ENCODE peak calls at places on chromosomes 5 and 9, in eight cellular contexts. Z is NCI-H2171 treated with DMSO at 0.1 percent for 48 hours; I is NCI-H2081; E is pons; O is C1 segment of cervical spinal cord; N is HT1080; A is activated naive CD8-positive, alpha-beta T cell treated with anti-CD3 and anti-CD28 coated beads, Interleukin-2, amount 10 ng/mL, durations not matched to agents 7 days and 5 days; T is left ventricle myocardium inferior. W is an unnamed sample.

GRCh38 chr5:17794201-17794600 is 159.9 kb downstream of the TAF11L14 start:
- DNase-seq in Z (no peak), I (no peak), E (no peak), O (no peak), N (no peak), A (no peak), T (no peak), W (no peak)

GRCh38 chr5:103624748-103625147 is 62.2 kb upstream of the NUDT12 start:
- DNase-seq in Z (no peak), I (no peak), E (no peak), O (no peak), N (peak; percentile 59), A (no peak), T (no peak), W (no peak)

GRCh38 chr5:161703528-161703927 is 18.0 kb downstream of the GABRA6 start:
- DNase-seq in Z (no peak), I (no peak), E (no peak), O (no peak), N (no peak), A (no peak), T (no peak), W (no peak)

GRCh38 chr9:31908158-31908890 is 476.1 kb upstream of the ACO1 start:
- DNase-seq in Z (no peak), I (peak; percentile 24), E (no peak), O (no peak), N (peak; percentile 73), A (no peak), T (no peak), W (no peak)

GRCh38 chr5:32001284-32001683 is 172.8 kb downstream of the GOLPH3 start:
- DNase-seq in Z (no peak), I (no peak), E (no peak), O (no peak), N (no peak), A (no peak), T (no peak), W (no peak)

GRCh38 chr5:1437452-1437851 is 7.8 kb downstream of the SLC6A3 start:
- DNase-seq in Z (peak; percentile 89), I (no peak), E (no peak), O (no peak), N (peak; percentile 77), A (peak; percentile 14), T (no peak), W (no peak)

GRCh38 chr5:83586874-83587776 is 115.6 kb downstream of the VCAN start:
- DNase-seq in Z (no peak), I (no peak), E (no peak), O (no peak), N (no peak), A (no peak), T (no peak), W (no peak)

GRCh38 chr5:180975338-180975737 is 13.3 kb upstream of the BTNL3 start:
- DNase-seq in Z (no peak), I (no peak), E (no peak), O (no peak), N (no peak), A (no peak), T (no peak), W (no peak)

GRCh38 chr5:7325975-7326911 is 69.7 kb upstream of the ADCY2 start:
- DNase-seq in Z (no peak), I (no peak), E (no peak), O (no peak), N (no peak), A (no peak), T (no peak), W (no peak)

GRCh38 chr5:102762095-102762534 is 7.0 kb downstream of the PAM start:
- DNase-seq in Z (no peak), I (no peak), E (no peak), O (no peak), N (peak; percentile 59), A (no peak), T (no peak), W (no peak)

GRCh38 chr5:170745481-170746061 is 38.0 kb upstream of the GABRP start:
- DNase-seq in Z (no peak), I (no peak), E (no peak), O (no peak), N (peak; percentile 19), A (no peak), T (peak; percentile 67), W (no peak)

GRCh38 chr5:59380350-59380951 is 513.1 kb downstream of the PDE4D start:
- DNase-seq in Z (peak; percentile 41), I (peak; percentile 3), E (peak; percentile 85), O (no peak), N (peak; percentile 77), A (no peak), T (no peak), W (peak; percentile 78)

GRCh38 chr5:128469924-128470323 is 68.1 kb downstream of the FBN2 start:
- DNase-seq in Z (no peak), I (no peak), E (no peak), O (no peak), N (peak; percentile 68), A (no peak), T (no peak), W (no peak)

GRCh38 chr5:78756853-78757252 is 108.3 kb upstream of the LHFPL2 start:
- DNase-seq in Z (no peak), I (no peak), E (no peak), O (no peak), N (no peak), A (no peak), T (no peak), W (no peak)

GRCh38 chr5:123429993-123430392 is 6.8 kb upstream of the CEP120 start:
- DNase-seq in Z (no peak), I (no peak), E (no peak), O (no peak), N (peak; percentile 70), A (no peak), T (no peak), W (no peak)

GRCh38 chr9:94861589-94862241 is 135.2 kb downstream of the AOPEP start:
- DNase-seq in Z (no peak), I (no peak), E (no peak), O (no peak), N (peak; percentile 60), A (no peak), T (no peak), W (no peak)

GRCh38 chr5:39691993-39692392 is 267.2 kb upstream of the DAB2 start:
- DNase-seq in Z (no peak), I (no peak), E (no peak), O (no peak), N (no peak), A (no peak), T (no peak), W (no peak)

GRCh38 chr5:96601811-96602244 is 60.3 kb upstream of the CAST start:
- DNase-seq in Z (peak; percentile 38), I (peak; percentile 64), E (peak; percentile 79), O (peak; percentile 9), N (peak; percentile 69), A (no peak), T (no peak), W (peak; percentile 60)

GRCh38 chr5:127785098-127785927 is 82.1 kb downstream of the CCDC192 start:
- DNase-seq in Z (no peak), I (no peak), E (no peak), O (no peak), N (peak; percentile 82), A (no peak), T (no peak), W (no peak)

GRCh38 chr5:1110260-1110929 is 1.5 kb downstream of the SLC12A7 start:
- DNase-seq in Z (no peak), I (no peak), E (no peak), O (no peak), N (no peak), A (no peak), T (no peak), W (no peak)

GRCh38 chr5:90873033-90873517 is 314.5 kb downstream of the ADGRV1 start:
- DNase-seq in Z (no peak), I (no peak), E (no peak), O (no peak), N (no peak), A (no peak), T (no peak), W (no peak)

GRCh38 chr5:115387816-115388215 is 91.4 kb upstream of the CCDC112 start:
- DNase-seq in Z (no peak), I (no peak), E (no peak), O (no peak), N (no peak), A (no peak), T (no peak), W (no peak)